ENCODE peak calls at places on chromosomes 11 and 22, in ten cellular contexts. P, W, S, R, O, E, T, B, C and L are unnamed samples.
A peak's percentile ranks its signal among the peaks of the same experiment; 100 is the strongest.

GRCh38 chr11:116736763-116737162 is 36.0 kb downstream of the BUD13 start:
- DNase-seq in S (no peak), O (no peak), P (no peak), C (peak; percentile 15), B (peak; percentile 5), T (no peak), W (no peak), R (no peak), E (no peak), L (no peak)

GRCh38 chr11:74442601-74443000 is 24.7 kb downstream of the KCNE3 start:
- DNase-seq in R (no peak), T (no peak), W (no peak), B (peak; percentile 37), O (no peak), S (no peak), C (no peak), P (no peak), E (no peak), L (no peak)

GRCh38 chr11:2685051-2685450 is 14.7 kb downstream of the KCNQ1OT1 start:
- DNase-seq in P (no peak), O (no peak), R (no peak), B (no peak), W (no peak), S (peak; percentile 22), E (no peak), T (no peak), C (no peak), L (no peak)

GRCh38 chr11:60915250-60915914 is 1.4 kb downstream of the TMEM109 start:
- DNase-seq in P (peak; percentile 80), O (peak; percentile 76), W (no peak), T (peak; percentile 86), E (peak; percentile 87), S (peak; percentile 84), R (peak; percentile 23), B (peak; percentile 56), C (peak; percentile 41), L (peak; percentile 70)

GRCh38 chr22:30615543-30615954 is 8.6 kb downstream of the TCN2 start:
- DNase-seq in P (no peak), T (no peak), E (no peak), B (no peak), S (no peak), O (no peak), W (no peak), R (no peak), C (no peak), L (no peak)

GRCh38 chr22:27405672-27406388 is 395.7 kb downstream of the MN1 start:
- DNase-seq in S (peak; percentile 74), R (no peak), C (peak; percentile 18), O (no peak), P (peak; percentile 57), T (peak; percentile 30), B (peak; percentile 65), E (peak; percentile 19), W (no peak), L (peak; percentile 33)

GRCh38 chr11:102921587-102922220 is 33.8 kb downstream of the MMP13 start:
- DNase-seq in S (no peak), W (no peak), P (no peak), B (no peak), E (no peak), R (no peak), T (no peak), C (no peak), O (no peak), L (no peak)

GRCh38 chr11:108708173-108708572 is 43.3 kb downstream of the DDX10 start:
- DNase-seq in R (no peak), E (no peak), O (no peak), S (no peak), C (no peak), B (no peak), T (no peak), P (no peak), W (no peak), L (no peak)

GRCh38 chr11:128195057-128195751 is 392.2 kb downstream of the ETS1 start:
- DNase-seq in W (no peak), O (peak; percentile 39), C (no peak), S (no peak), T (no peak), E (peak; percentile 81), B (peak; percentile 58), P (no peak), R (no peak), L (no peak)

GRCh38 chr11:33620423-33621120 is 80.1 kb downstream of the C11orf91 start:
- DNase-seq in E (no peak), P (no peak), C (no peak), O (no peak), S (no peak), R (no peak), T (no peak), W (no peak), B (peak; percentile 71), L (peak; percentile 70)

GRCh38 chr11:92269021-92269420 is 44.4 kb downstream of the FAT3 start:
- DNase-seq in E (no peak), T (peak; percentile 37), S (no peak), P (no peak), R (no peak), B (peak; percentile 57), O (no peak), W (no peak), C (no peak), L (peak; percentile 94)

GRCh38 chr22:38247713-38248112 is 25.1 kb downstream of the TMEM184B start:
- DNase-seq in C (no peak), S (no peak), W (no peak), R (no peak), O (no peak), P (no peak), B (no peak), T (no peak), E (no peak), L (no peak)

GRCh38 chr11:35393093-35393492 is 26.3 kb downstream of the SLC1A2 start:
- DNase-seq in W (no peak), P (no peak), O (no peak), E (no peak), R (no peak), C (no peak), T (no peak), B (no peak), S (no peak), L (no peak)

GRCh38 chr11:94519478-94520084 is 7.3 kb downstream of the C11orf97 start:
- DNase-seq in R (peak; percentile 6), O (no peak), T (no peak), W (no peak), P (no peak), E (peak; percentile 15), B (peak; percentile 59), S (no peak), C (peak; percentile 19), L (peak; percentile 45)

GRCh38 chr11:9689721-9690120 is 25.8 kb downstream of the SWAP70 start:
- DNase-seq in P (no peak), C (no peak), E (no peak), S (no peak), R (no peak), W (no peak), T (no peak), B (peak; percentile 66), O (no peak), L (no peak)

GRCh38 chr11:126080206-126080941 is 17.7 kb upstream of the CDON start:
- DNase-seq in S (no peak), E (no peak), O (no peak), W (no peak), R (peak; percentile 79), T (no peak), B (no peak), C (no peak), P (no peak), L (no peak)

GRCh38 chr11:74311352-74311926 is at the start of gene P4HA3:
- DNase-seq in C (peak; percentile 18), T (peak; percentile 41), B (peak; percentile 63), P (peak; percentile 80), E (peak; percentile 20), S (peak; percentile 89), W (no peak), R (peak; percentile 36), O (peak; percentile 44), L (peak; percentile 20)

GRCh38 chr22:41197808-41198585 is 7.1 kb upstream of the L3MBTL2 start:
- DNase-seq in C (no peak), P (peak; percentile 74), W (no peak), E (peak; percentile 38), B (no peak), R (peak; percentile 59), T (no peak), O (peak; percentile 66), S (peak; percentile 73), L (no peak)

GRCh38 chr11:40168461-40168860 is 1291.0 kb downstream of the LRRC4C start:
- DNase-seq in C (no peak), O (no peak), W (no peak), E (no peak), T (no peak), B (no peak), P (no peak), S (no peak), R (no peak), L (no peak)

GRCh38 chr11:74926304-74927030 is 22.4 kb downstream of the XRRA1 start:
- DNase-seq in T (no peak), S (no peak), B (no peak), R (no peak), C (no peak), P (peak; percentile 59), E (peak; percentile 70), W (no peak), O (no peak), L (no peak)

GRCh38 chr11:75237050-75237449 is 3.5 kb upstream of the TPBGL start:
- DNase-seq in O (no peak), R (no peak), S (no peak), C (no peak), T (no peak), P (no peak), W (no peak), B (no peak), E (no peak), L (no peak)

GRCh38 chr22:30267382-30268302 is 991 bp upstream of the OSM start:
- DNase-seq in E (peak; percentile 90), C (no peak), O (peak; percentile 53), T (no peak), P (peak; percentile 62), W (no peak), S (no peak), R (no peak), B (no peak), L (no peak)

GRCh38 chr11:115678942-115679341 is 174.7 kb upstream of the CADM1 start:
- DNase-seq in E (no peak), S (no peak), C (no peak), O (no peak), T (no peak), P (no peak), W (no peak), B (no peak), R (no peak), L (no peak)

GRCh38 chr22:32204856-32205722 is at the start of gene RFPL2:
- DNase-seq in E (no peak), B (peak; percentile 4), C (peak; percentile 66), W (no peak), R (peak; percentile 80), O (peak; percentile 37), P (peak; percentile 50), T (peak; percentile 80), S (peak; percentile 69), L (no peak)

GRCh38 chr11:124108158-124108557 is 7.1 kb upstream of the VWA5A start:
- DNase-seq in P (no peak), B (peak; percentile 60), C (peak; percentile 22), R (no peak), W (no peak), T (peak; percentile 19), O (no peak), S (no peak), E (peak; percentile 18), L (peak; percentile 32)

GRCh38 chr22:20507253-20508066 is at the start of gene MED15:
- DNase-seq in O (peak; percentile 90), R (peak; percentile 92), E (peak; percentile 90), B (peak; percentile 87), C (peak; percentile 69), P (peak; percentile 93), W (peak; percentile 72), S (peak; percentile 95), T (peak; percentile 97), L (peak; percentile 95)

GRCh38 chr11:19232910-19233503 is 7.7 kb downstream of the E2F8 start:
- DNase-seq in E (no peak), P (no peak), O (no peak), T (peak; percentile 45), W (no peak), R (no peak), S (no peak), C (peak; percentile 71), B (peak; percentile 88), L (peak; percentile 53)

GRCh38 chr11:72951193-72951592 is 137.0 kb downstream of the ATG16L2 start:
- DNase-seq in T (peak; percentile 74), P (no peak), C (no peak), E (no peak), R (no peak), O (no peak), W (no peak), B (peak; percentile 57), S (no peak), L (no peak)